ENCODE peak calls at places on chromosomes 16 and 17, in five cellular contexts. B is Peyer's patch, Q is breast epithelium, N is GM12878, H is transverse colon. Z is an unnamed sample.
A peak's percentile ranks its signal among the peaks of the same experiment; 100 is the strongest.

GRCh38 chr17:32870027-32870670 is 6.8 kb downstream of the MYO1D start:
- DNase-seq in B (no peak), Q (no peak), N (no peak), H (no peak), Z (no peak)

GRCh38 chr17:42997390-42997983 is 732 bp upstream of the RPL27 start:
- DNase-seq in B (no peak), Q (no peak), N (no peak), H (no peak), Z (no peak)

GRCh38 chr17:73187203-73187769 is 5.6 kb upstream of the COG1 start:
- DNase-seq in B (no peak), Q (no peak), N (no peak), H (peak; percentile 28), Z (no peak)

GRCh38 chr16:16048904-16049582 is 99.6 kb downstream of the ABCC1 start:
- DNase-seq in B (no peak), Q (no peak), N (no peak), H (no peak), Z (no peak)

GRCh38 chr17:43935204-43935925 is 6.9 kb downstream of the PPY start:
- DNase-seq in B (no peak), Q (no peak), N (no peak), H (no peak), Z (no peak)

GRCh38 chr17:46202482-46202881 is 9.3 kb upstream of the KANSL1 start:
- DNase-seq in B (no peak), Q (no peak), N (no peak), H (no peak), Z (no peak)

GRCh38 chr16:25298165-25298872 is 40.7 kb upstream of the ZKSCAN2 start:
- DNase-seq in B (no peak), Q (no peak), N (no peak), H (no peak), Z (no peak)

GRCh38 chr16:79400462-79401149 is 199.9 kb downstream of the MAF start:
- DNase-seq in B (peak; percentile 89), Q (no peak), N (no peak), H (peak; percentile 64), Z (no peak)

GRCh38 chr17:67636841-67637240 is 80.9 kb upstream of the NOL11 start:
- DNase-seq in B (no peak), Q (no peak), N (no peak), H (no peak), Z (no peak)

GRCh38 chr17:83054518-83055125 is 24.8 kb upstream of the METRNL start:
- DNase-seq in B (peak; percentile 43), Q (no peak), N (no peak), H (no peak), Z (peak; percentile 48)

GRCh38 chr17:57645950-57646686 is 99.0 kb downstream of the CCDC182 start:
- DNase-seq in B (no peak), Q (no peak), N (no peak), H (no peak), Z (no peak)

GRCh38 chr17:76268015-76268749 is 3.0 kb downstream of the UBALD2 start:
- DNase-seq in B (peak; percentile 93), Q (peak; percentile 84), N (peak; percentile 76), H (peak; percentile 84), Z (peak; percentile 93)

GRCh38 chr17:71039391-71039790 is 870.1 kb downstream of the KCNJ2 start:
- DNase-seq in B (no peak), Q (no peak), N (no peak), H (no peak), Z (no peak)

GRCh38 chr16:919658-920631 is 50.8 kb downstream of the LMF1 start:
- DNase-seq in B (no peak), Q (no peak), N (no peak), H (no peak), Z (peak; percentile 77)

GRCh38 chr16:46763147-46763546 is 15.0 kb upstream of the MYLK3 start:
- DNase-seq in B (no peak), Q (no peak), N (no peak), H (no peak), Z (no peak)

GRCh38 chr17:27628376-27628775 is 2.6 kb upstream of the LGALS9 start:
- DNase-seq in B (no peak), Q (no peak), N (no peak), H (no peak), Z (no peak)

GRCh38 chr17:45302649-45303173 is 14.1 kb downstream of the MAP3K14 start:
- DNase-seq in B (peak; percentile 81), Q (no peak), N (peak; percentile 89), H (peak; percentile 60), Z (no peak)

GRCh38 chr16:88566158-88566557 is 4.0 kb upstream of the ZC3H18 start:
- DNase-seq in B (no peak), Q (no peak), N (no peak), H (no peak), Z (no peak)

GRCh38 chr17:16987830-16988601 is 16.1 kb upstream of the TNFRSF13B start:
- DNase-seq in B (peak; percentile 94), Q (peak; percentile 39), N (peak; percentile 99), H (peak; percentile 85), Z (peak; percentile 84)

GRCh38 chr17:5545051-5545987 is 39.0 kb downstream of the NLRP1 start:
- DNase-seq in B (no peak), Q (no peak), N (no peak), H (no peak), Z (no peak)

GRCh38 chr17:34201225-34201624 is 53.9 kb upstream of the CCL2 start:
- DNase-seq in B (no peak), Q (no peak), N (no peak), H (no peak), Z (no peak)

GRCh38 chr17:15343749-15344148 is 2.4 kb upstream of the TEKT3 start:
- DNase-seq in B (peak; percentile 75), Q (no peak), N (no peak), H (no peak), Z (no peak)

GRCh38 chr17:77374170-77374936 is 233.6 kb downstream of the SEC14L1 start:
- DNase-seq in B (peak; percentile 92), Q (peak; percentile 85), N (no peak), H (peak; percentile 78), Z (peak; percentile 97)

GRCh38 chr17:11922634-11923033 is 74.6 kb downstream of the ZNF18 start:
- DNase-seq in B (no peak), Q (no peak), N (no peak), H (no peak), Z (no peak)

GRCh38 chr17:42979511-42980273 is at the start of gene PTGES3L:
- DNase-seq in B (no peak), Q (no peak), N (no peak), H (peak; percentile 63), Z (peak; percentile 82)

GRCh38 chr16:68893710-68894705 is 50.7 kb downstream of the TANGO6 start:
- DNase-seq in B (no peak), Q (no peak), N (no peak), H (peak; percentile 30), Z (no peak)

GRCh38 chr17:81556175-81556691 is 4.1 kb upstream of the FAAP100 start:
- DNase-seq in B (peak; percentile 76), Q (no peak), N (no peak), H (no peak), Z (no peak)

GRCh38 chr17:66580178-66580577 is 254.7 kb upstream of the CACNG5 start:
- DNase-seq in B (peak; percentile 59), Q (no peak), N (no peak), H (peak; percentile 30), Z (peak; percentile 79)

GRCh38 chr17:66580601-66581385 is 254.1 kb upstream of the CACNG5 start:
- DNase-seq in B (peak; percentile 80), Q (peak; percentile 24), N (no peak), H (peak; percentile 51), Z (peak; percentile 88)

GRCh38 chr17:41962768-41963434 is 3.7 kb upstream of the CNP start:
- DNase-seq in B (peak; percentile 91), Q (peak; percentile 59), N (no peak), H (peak; percentile 81), Z (peak; percentile 90)

GRCh38 chr17:19958023-19958422 is 19.6 kb downstream of the AKAP10 start:
- DNase-seq in B (no peak), Q (no peak), N (no peak), H (no peak), Z (no peak)

GRCh38 chr17:1623057-1623456 is 5.6 kb downstream of the SLC43A2 start:
- DNase-seq in B (no peak), Q (no peak), N (no peak), H (no peak), Z (no peak)
- H3K36me3 ChIP-seq in B (no peaks in the 10 kb centered on the region), Q (no peaks in the 10 kb centered on the region), N (no peaks in the 10 kb centered on the region), H (no peaks in the 10 kb centered on the region), Z (no peaks in the 10 kb centered on the region)

GRCh38 chr16:9055115-9055514 is 36.3 kb upstream of the HAPSTR1 start:
- DNase-seq in B (no peak), Q (no peak), N (no peak), H (no peak), Z (no peak)
- TF ChIP-seq CTCF in B (no peak), Q (no peak), N (no peak), H (no peak), Z (no peak)

GRCh38 chr16:87138868-87139267 is 178.3 kb downstream of the C16orf95 start:
- DNase-seq in B (no peak), Q (no peak), N (no peak), H (no peak), Z (peak; percentile 47)

GRCh38 chr16:87135631-87136030 is 181.6 kb downstream of the C16orf95 start:
- DNase-seq in B (no peak), Q (no peak), N (no peak), H (no peak), Z (peak; percentile 27)

GRCh38 chr16:87140211-87141200 is 176.7 kb downstream of the C16orf95 start:
- DNase-seq in B (no peak), Q (no peak), N (no peak), H (no peak), Z (peak; percentile 48)

GRCh38 chr16:87133966-87134945 is 182.9 kb downstream of the C16orf95 start:
- DNase-seq in B (no peak), Q (no peak), N (no peak), H (no peak), Z (peak; percentile 47)

GRCh38 chr16:87138316-87138715 is 178.9 kb downstream of the C16orf95 start:
- DNase-seq in B (no peak), Q (no peak), N (no peak), H (no peak), Z (peak; percentile 9)
- TF ChIP-seq POLR2A in B (no peak), Q (no peak), N (no peak), H (no peak), Z (no peak)

GRCh38 chr16:2007081-2007836 is 2.4 kb downstream of the ZNF598 start:
- DNase-seq in B (no peak), Q (no peak), N (no peak), H (no peak), Z (no peak)
- H3K36me3 ChIP-seq in B (no peaks in the 10 kb centered on the region), Q (peaks cover 4% of the 10 kb centered on the region), N (no peaks in the 10 kb centered on the region), H (peaks cover 1% of the 10 kb centered on the region), Z (peaks cover 13% of the 10 kb centered on the region)